ENCODE peak calls at places on chromosomes 7 and 10, in four cellular contexts. One of them, this sample, is unnamed.

GRCh38 chr7:107151538-107151937 is 17.3 kb upstream of the HBP1 start:
- DNase-seq in iPS-NIHi11: no peak
- DNase-seq in C1 segment of cervical spinal cord: no peak
- DNase-seq in SHP77: no peak
- DNase-seq in this sample: no peak

GRCh38 chr10:29709484-29710002 is 74.8 kb upstream of the SVIL start:
- DNase-seq in iPS-NIHi11: no peak
- DNase-seq in C1 segment of cervical spinal cord: no peak
- DNase-seq in SHP77: no peak
- DNase-seq in this sample: no peak

GRCh38 chr10:127307338-127307737 is 110.9 kb upstream of the INSYN2A start:
- DNase-seq in iPS-NIHi11: no peak
- DNase-seq in C1 segment of cervical spinal cord: no peak
- DNase-seq in SHP77: no peak
- DNase-seq in this sample: no peak

GRCh38 chr7:21805793-21806192 is 139.9 kb downstream of the CDCA7L start:
- DNase-seq in iPS-NIHi11: no peak
- DNase-seq in C1 segment of cervical spinal cord: no peak
- DNase-seq in SHP77: no peak
- DNase-seq in this sample: no peak

GRCh38 chr10:79239275-79239779 is 107.9 kb upstream of the PPIF start:
- DNase-seq in iPS-NIHi11: no peak
- DNase-seq in C1 segment of cervical spinal cord: no peak
- DNase-seq in SHP77: no peak
- DNase-seq in this sample: no peak

GRCh38 chr10:26407406-26407969 is 30.7 kb upstream of the APBB1IP start:
- DNase-seq in iPS-NIHi11: no peak
- DNase-seq in C1 segment of cervical spinal cord: no peak
- DNase-seq in SHP77: no peak
- DNase-seq in this sample: no peak

GRCh38 chr7:67823345-67823744 is 826.7 kb downstream of the TYW1 start:
- DNase-seq in iPS-NIHi11: no peak
- DNase-seq in C1 segment of cervical spinal cord: no peak
- DNase-seq in SHP77: no peak
- DNase-seq in this sample: no peak

GRCh38 chr10:78623577-78624215 is 445.1 kb upstream of the ZMIZ1 start:
- DNase-seq in iPS-NIHi11: no peak
- DNase-seq in C1 segment of cervical spinal cord: no peak
- DNase-seq in SHP77: no peak
- DNase-seq in this sample: no peak

GRCh38 chr7:5564894-5565293 is 141.3 kb upstream of the TNRC18 start:
- DNase-seq in iPS-NIHi11: no peak
- DNase-seq in C1 segment of cervical spinal cord: peak
- DNase-seq in SHP77: no peak
- DNase-seq in this sample: no peak

GRCh38 chr7:954330-955238 is at the start of gene ADAP1:
- DNase-seq in iPS-NIHi11: peak
- DNase-seq in C1 segment of cervical spinal cord: no peak
- DNase-seq in SHP77: no peak
- DNase-seq in this sample: no peak

GRCh38 chr10:34780818-34781380 is 34.2 kb downstream of the PARD3 start:
- DNase-seq in iPS-NIHi11: peak
- DNase-seq in C1 segment of cervical spinal cord: no peak
- DNase-seq in SHP77: peak
- DNase-seq in this sample: no peak

GRCh38 chr10:53939654-53940053 is 861.4 kb downstream of the PCDH15 start:
- DNase-seq in iPS-NIHi11: no peak
- DNase-seq in C1 segment of cervical spinal cord: no peak
- DNase-seq in SHP77: no peak
- DNase-seq in this sample: no peak

GRCh38 chr7:81956520-81956919 is 186.7 kb upstream of the HGF start:
- DNase-seq in iPS-NIHi11: peak
- DNase-seq in C1 segment of cervical spinal cord: no peak
- DNase-seq in SHP77: peak
- DNase-seq in this sample: no peak

GRCh38 chr10:128013626-128014025 is 106.7 kb downstream of the PTPRE start:
- DNase-seq in iPS-NIHi11: no peak
- DNase-seq in C1 segment of cervical spinal cord: no peak
- DNase-seq in SHP77: no peak
- DNase-seq in this sample: no peak

GRCh38 chr10:31819393-31819820 is 109.2 kb downstream of the ARHGAP12 start:
- DNase-seq in iPS-NIHi11: no peak
- DNase-seq in C1 segment of cervical spinal cord: peak
- DNase-seq in SHP77: no peak
- DNase-seq in this sample: no peak

GRCh38 chr10:133564816-133565215 is 567 bp downstream of the SYCE1 start:
- DNase-seq in iPS-NIHi11: no peak
- DNase-seq in C1 segment of cervical spinal cord: no peak
- DNase-seq in SHP77: no peak
- DNase-seq in this sample: no peak

GRCh38 chr7:1054438-1055083 is 10.2 kb downstream of the GPR146 start:
- DNase-seq in iPS-NIHi11: no peak
- DNase-seq in C1 segment of cervical spinal cord: peak
- DNase-seq in SHP77: no peak
- DNase-seq in this sample: no peak

GRCh38 chr10:94011296-94011695 is 17.6 kb downstream of the PLCE1 start:
- DNase-seq in iPS-NIHi11: no peak
- DNase-seq in C1 segment of cervical spinal cord: no peak
- DNase-seq in SHP77: no peak
- DNase-seq in this sample: no peak

GRCh38 chr7:34064511-34065158 is 159.3 kb downstream of the BMPER start:
- DNase-seq in iPS-NIHi11: no peak
- DNase-seq in C1 segment of cervical spinal cord: no peak
- DNase-seq in SHP77: no peak
- DNase-seq in this sample: no peak

This sample was measured in NCI-H2107.